ENCODE peak calls at places on chromosome 16, in five cellular contexts. G is activated B cell treated with CpG ODN at 0.5 μM for 24 hours, E is ovary, L is mesothelial cell of epicardium, B is uterus. C is an unnamed sample.

GRCh38 chr16:77063617-77064016 is 127.4 kb upstream of the MON1B start:
- DNase-seq in G (no peak), E (no peak), L (no peak), B (no peak), C (no peak)

GRCh38 chr16:20401475-20402016 is 3.0 kb downstream of the PDILT start:
- DNase-seq in G (no peak), E (no peak), L (no peak), B (no peak), C (no peak)

GRCh38 chr16:81610144-81610842 is 165.7 kb downstream of the CMIP start:
- DNase-seq in G (no peak), E (peak), L (no peak), B (peak), C (peak)

GRCh38 chr16:981695-982151 is at the start of gene SOX8:
- DNase-seq in G (no peak), E (no peak), L (no peak), B (no peak), C (no peak)

GRCh38 chr16:11306997-11307638 is 26.0 kb upstream of the PRM1 start:
- DNase-seq in G (no peak), E (no peak), L (no peak), B (no peak), C (no peak)

GRCh38 chr16:29876578-29877249 is 13.7 kb upstream of the CDIPT start:
- DNase-seq in G (peak), E (no peak), L (no peak), B (no peak), C (no peak)

GRCh38 chr16:1408171-1408837 is 6.2 kb downstream of the UNKL start:
- DNase-seq in G (peak), E (peak), L (peak), B (peak), C (peak)

GRCh38 chr16:74448990-74449389 is 27.7 kb upstream of the CLEC18B start:
- DNase-seq in G (no peak), E (peak), L (no peak), B (peak), C (peak)

GRCh38 chr16:55842369-55843104 is 9.6 kb upstream of the CES1 start:
- DNase-seq in G (no peak), E (no peak), L (no peak), B (no peak), C (peak)

GRCh38 chr16:12300946-12301500 is 324.5 kb downstream of the SNX29 start:
- DNase-seq in G (no peak), E (no peak), L (no peak), B (peak), C (no peak)

GRCh38 chr16:86364653-86365380 is 145.5 kb upstream of the FOXF1 start:
- DNase-seq in G (no peak), E (no peak), L (no peak), B (no peak), C (no peak)

GRCh38 chr16:11329891-11330290 is 15.4 kb upstream of the RMI2 start:
- DNase-seq in G (no peak), E (no peak), L (no peak), B (no peak), C (no peak)

GRCh38 chr16:58063377-58064076 is 38.0 kb downstream of the MMP15 start:
- DNase-seq in G (no peak), E (no peak), L (no peak), B (no peak), C (no peak)

GRCh38 chr16:55021595-55022475 is 91.2 kb downstream of the IRX5 start:
- DNase-seq in G (no peak), E (no peak), L (no peak), B (no peak), C (peak)

GRCh38 chr16:73277066-73277465 is 229.1 kb upstream of the ZFHX3 start:
- DNase-seq in G (no peak), E (no peak), L (no peak), B (no peak), C (no peak)

GRCh38 chr16:11871193-11871592 is 19.9 kb upstream of the RSL1D1 start:
- DNase-seq in G (no peak), E (no peak), L (no peak), B (no peak), C (no peak)

GRCh38 chr16:52521570-52521969 is 25.4 kb downstream of the TOX3 start:
- DNase-seq in G (no peak), E (no peak), L (no peak), B (no peak), C (no peak)

GRCh38 chr16:29984137-29984763 is 10.6 kb downstream of the TAOK2 start:
- DNase-seq in G (no peak), E (no peak), L (no peak), B (no peak), C (no peak)

GRCh38 chr16:21598676-21599157 is 660 bp upstream of the METTL9 start:
- DNase-seq in G (no peak), E (no peak), L (peak), B (no peak), C (no peak)

GRCh38 chr16:563072-563644 is 3.0 kb downstream of the PRR35 start:
- DNase-seq in G (no peak), E (no peak), L (no peak), B (no peak), C (no peak)

GRCh38 chr16:30821891-30822290 is 34.9 kb upstream of the ZNF629 start:
- DNase-seq in G (no peak), E (no peak), L (no peak), B (no peak), C (no peak)

GRCh38 chr16:69833791-69834282 is 71.7 kb downstream of the WWP2 start:
- DNase-seq in G (no peak), E (no peak), L (no peak), B (no peak), C (no peak)

GRCh38 chr16:48504216-48504615 is 105.8 kb downstream of the N4BP1 start:
- DNase-seq in G (no peak), E (no peak), L (no peak), B (no peak), C (no peak)

GRCh38 chr16:12061336-12062055 is 85.0 kb downstream of the SNX29 start:
- DNase-seq in G (no peak), E (no peak), L (no peak), B (no peak), C (peak)

GRCh38 chr16:76676356-76676755 is 399.2 kb downstream of the CNTNAP4 start:
- DNase-seq in G (no peak), E (no peak), L (no peak), B (no peak), C (no peak)

GRCh38 chr16:65945485-65945884 is 421.0 kb upstream of the CDH5 start:
- DNase-seq in G (no peak), E (no peak), L (no peak), B (no peak), C (no peak)

GRCh38 chr16:11135167-11135973 is 120.6 kb downstream of the SOCS1 start:
- DNase-seq in G (no peak), E (no peak), L (no peak), B (no peak), C (peak)

GRCh38 chr16:55392701-55393100 is 68.7 kb downstream of the IRX6 start:
- DNase-seq in G (no peak), E (no peak), L (no peak), B (no peak), C (no peak)

GRCh38 chr16:57735755-57736418 is at the start of gene KATNB1:
- DNase-seq in G (no peak), E (no peak), L (no peak), B (no peak), C (no peak)

GRCh38 chr16:85334718-85335583 is 222.7 kb upstream of the CIBAR2 start:
- DNase-seq in G (no peak), E (no peak), L (no peak), B (no peak), C (no peak)
- TF ChIP-seq CTCF in G (no peak), E (no peak), L (no peak), B (no peak), C (no peak)

GRCh38 chr16:53717577-53717976 is 13.6 kb downstream of the FTO start:
- DNase-seq in G (no peak), E (no peak), L (no peak), B (no peak), C (no peak)
- TF ChIP-seq CTCF in G (no peak), E (no peak), L (no peak), B (no peak), C (no peak)

DNA sequence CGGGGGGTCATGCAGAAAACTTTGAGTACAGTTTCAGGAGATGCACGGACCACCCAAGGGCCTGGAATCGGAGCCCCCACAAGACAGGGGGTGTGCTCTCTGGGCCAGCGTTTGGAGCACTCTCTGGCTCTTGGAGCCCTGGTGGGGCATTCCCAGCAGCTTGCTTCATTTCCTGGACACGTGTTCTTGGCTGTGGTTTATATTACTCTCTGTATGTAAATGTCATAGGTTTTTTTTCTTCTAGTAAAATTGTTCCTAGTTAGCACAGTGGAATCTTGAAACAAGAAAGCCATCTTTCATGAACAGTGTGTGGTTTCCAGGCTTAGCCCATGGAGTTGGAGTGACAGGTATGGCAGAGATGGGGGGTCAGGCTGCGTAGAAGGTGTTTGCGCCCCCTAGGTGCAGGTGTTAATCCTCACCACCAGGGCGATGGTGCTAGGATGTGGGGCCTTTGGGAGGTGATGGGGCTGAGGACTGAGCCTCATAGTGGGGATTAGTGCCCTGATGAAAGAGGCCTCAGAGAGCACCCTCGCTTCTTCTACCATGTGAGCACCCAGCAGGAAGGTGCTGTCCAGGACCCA is 79.8 kb downstream of the JPH3 start:
- DNase-seq in G (no peak), E (no peak), L (no peak), B (no peak), C (peak)
- TF ChIP-seq CTCF in G (no peak), E (no peak), L (no peak), B (no peak), C (peak)

DNA sequence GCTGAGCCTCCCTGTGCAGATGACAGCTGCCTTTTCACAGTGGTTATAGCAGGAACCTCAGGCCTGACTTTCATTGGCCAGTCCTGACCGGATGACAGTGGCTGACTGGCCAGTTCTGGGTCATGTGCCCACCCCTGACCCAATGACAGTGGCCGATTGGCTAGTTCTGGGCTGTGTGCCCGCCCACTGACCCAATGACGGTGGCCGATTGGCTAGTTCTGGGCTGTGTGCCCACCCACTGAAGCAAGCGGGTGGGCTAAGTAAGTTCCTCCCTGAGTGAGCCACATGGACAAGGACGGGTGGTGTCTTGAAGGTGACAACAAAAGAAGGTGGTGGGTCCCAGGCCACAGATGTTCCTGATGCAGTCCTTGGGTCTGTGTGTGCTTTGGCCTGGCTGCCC is 9.5 kb downstream of the DEF8 start:
- DNase-seq in G (no peak), E (no peak), L (no peak), B (no peak), C (no peak)
- TF ChIP-seq CTCF in G (no peak), E (no peak), L (no peak), B (no peak), C (no peak)

GRCh38 chr16:28081391-28081790 is 17.9 kb upstream of the GSG1L start:
- DNase-seq in G (no peak), E (no peak), L (no peak), B (no peak), C (no peak)

GRCh38 chr16:28084209-28084608 is 20.7 kb upstream of the GSG1L start:
- DNase-seq in G (no peak), E (no peak), L (no peak), B (no peak), C (no peak)

GRCh38 chr16:28086496-28087139 is 23.1 kb upstream of the GSG1L start:
- DNase-seq in G (no peak), E (no peak), L (no peak), B (no peak), C (no peak)

GRCh38 chr16:28085376-28086171 is 22.1 kb upstream of the GSG1L start:
- DNase-seq in G (no peak), E (no peak), L (no peak), B (no peak), C (no peak)

GRCh38 chr16:28082624-28083023 is 19.1 kb upstream of the GSG1L start:
- DNase-seq in G (no peak), E (no peak), L (no peak), B (no peak), C (no peak)
- TF ChIP-seq CTCF in G (no peak), E (no peak), L (no peak), B (no peak), C (no peak)

GRCh38 chr16:15544405-15544804 is 98.5 kb downstream of the MARF1 start:
- DNase-seq in G (no peak), E (no peak), L (no peak), B (no peak), C (no peak)
- TF ChIP-seq CTCF in G (no peak), E (no peak), L (no peak), B (no peak), C (no peak)

DNA sequence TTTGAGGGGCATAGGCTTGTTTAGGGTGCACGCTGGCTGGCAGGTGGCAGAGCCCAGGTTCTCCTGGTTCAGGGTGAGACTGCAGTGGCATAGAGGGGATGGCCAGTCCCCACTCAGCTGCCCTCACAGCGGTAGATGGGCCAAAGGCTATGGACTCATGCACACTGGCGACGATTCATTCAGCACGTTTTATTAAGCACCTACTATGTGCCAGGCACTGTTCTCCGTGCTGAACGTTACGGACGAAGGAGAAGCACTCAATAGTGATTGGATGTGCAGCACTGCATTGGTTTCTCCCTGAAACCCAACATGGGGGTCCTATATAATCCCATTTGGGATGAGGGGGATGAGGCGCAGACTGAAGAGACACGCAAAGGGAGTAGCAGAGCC is 8.6 kb downstream of the GLIS2 start:
- DNase-seq in G (no peak), E (no peak), L (peak), B (no peak), C (no peak)
- TF ChIP-seq CTCF in G (no peak), E (no peak), L (no peak), B (no peak), C (no peak)

GRCh38 chr16:8674413-8675022 is at the start of gene ABAT:
- DNase-seq in G (peak), E (peak), L (peak), B (peak), C (peak)

GRCh38 chr16:8673611-8674412 is 605 bp upstream of the ABAT start:
- DNase-seq in G (no peak), E (no peak), L (no peak), B (no peak), C (no peak)

GRCh38 chr16:8676737-8677375 is 2.4 kb downstream of the ABAT start:
- DNase-seq in G (no peak), E (no peak), L (no peak), B (no peak), C (no peak)

GRCh38 chr16:8676160-8676547 is 1.7 kb downstream of the ABAT start:
- DNase-seq in G (no peak), E (no peak), L (no peak), B (no peak), C (no peak)

DNA sequence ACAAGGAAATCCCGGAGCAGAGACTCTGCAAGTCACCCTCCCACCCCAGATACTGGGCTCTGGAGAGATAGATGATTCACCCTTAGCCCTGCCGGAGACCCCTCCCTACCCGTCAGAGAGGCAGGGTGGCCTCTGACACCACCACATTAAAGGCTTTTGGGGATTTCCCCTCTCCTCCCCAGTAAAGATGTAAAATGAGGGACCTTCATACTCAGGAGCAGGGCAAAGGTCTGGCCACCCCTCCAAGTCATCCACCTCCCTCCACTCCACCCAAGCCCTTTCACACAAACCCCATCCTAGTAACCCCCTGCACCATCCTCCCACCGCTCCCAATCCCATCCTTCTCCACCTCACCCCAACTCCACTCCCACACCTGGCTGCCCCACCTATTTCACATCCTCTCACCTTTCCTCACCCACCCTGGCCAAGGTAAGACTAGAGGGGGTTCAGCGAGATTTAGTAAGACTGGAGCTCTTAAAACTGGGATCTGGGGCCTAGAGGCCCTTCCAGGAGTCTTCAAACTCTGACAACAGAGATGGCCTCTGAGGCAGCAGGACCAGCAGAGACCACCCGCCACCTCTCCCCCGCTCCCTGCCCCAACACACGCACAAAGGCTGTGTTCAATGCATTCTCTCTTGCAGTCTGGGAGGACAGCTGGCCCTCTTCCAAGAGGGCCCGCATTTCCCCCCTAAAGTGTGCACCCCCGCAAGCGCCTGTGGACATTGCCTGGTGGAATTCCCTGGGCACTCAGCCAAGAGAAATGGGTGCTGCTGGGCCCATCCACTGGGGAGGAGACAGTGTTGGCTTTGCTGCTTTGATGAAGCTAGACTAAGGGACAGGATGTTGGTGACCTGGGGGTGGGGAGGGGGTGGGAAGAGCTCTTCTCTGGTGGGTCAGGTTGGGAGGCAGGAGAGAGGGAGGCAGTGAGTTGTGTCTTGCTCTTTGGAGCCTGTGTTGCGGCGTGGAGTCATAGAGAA is 1.1 kb downstream of the ABAT start:
- DNase-seq in G (no peak), E (no peak), L (peak), B (no peak), C (no peak)
- TF ChIP-seq CTCF in G (no peak), E (no peak), L (no peak), B (no peak), C (no peak)

DNA sequence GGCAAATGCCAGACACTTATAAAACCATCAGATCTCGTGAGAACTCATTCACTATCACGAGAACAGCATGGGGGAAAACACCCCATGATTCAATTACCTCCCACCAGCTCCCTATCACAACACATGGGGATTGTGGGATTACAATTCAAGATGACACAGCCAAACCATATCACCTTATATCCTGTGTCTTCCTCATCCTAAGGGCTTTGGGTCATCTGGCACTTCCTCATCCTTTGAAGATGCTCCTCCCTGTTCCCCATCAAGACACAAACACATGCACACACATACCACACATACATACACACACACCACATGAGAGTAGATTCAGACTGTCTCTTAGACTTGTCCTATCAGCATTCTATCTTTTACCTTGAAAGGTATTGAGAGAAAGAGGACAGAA is 2.8 kb upstream of the PMFBP1 start:
- DNase-seq in G (no peak), E (no peak), L (no peak), B (no peak), C (no peak)
- TF ChIP-seq CTCF in G (no peak), E (no peak), L (no peak), B (no peak), C (no peak)

GRCh38 chr16:51035110-51035498 is 116.0 kb downstream of the SALL1 start:
- DNase-seq in G (no peak), E (no peak), L (no peak), B (no peak), C (no peak)

GRCh38 chr16:51031598-51031997 is 119.5 kb downstream of the SALL1 start:
- DNase-seq in G (no peak), E (no peak), L (no peak), B (no peak), C (no peak)

GRCh38 chr16:51035711-51036110 is 115.4 kb downstream of the SALL1 start:
- DNase-seq in G (no peak), E (no peak), L (no peak), B (no peak), C (no peak)

GRCh38 chr16:51039638-51040331 is 111.3 kb downstream of the SALL1 start:
- DNase-seq in G (no peak), E (no peak), L (no peak), B (no peak), C (no peak)

DNA sequence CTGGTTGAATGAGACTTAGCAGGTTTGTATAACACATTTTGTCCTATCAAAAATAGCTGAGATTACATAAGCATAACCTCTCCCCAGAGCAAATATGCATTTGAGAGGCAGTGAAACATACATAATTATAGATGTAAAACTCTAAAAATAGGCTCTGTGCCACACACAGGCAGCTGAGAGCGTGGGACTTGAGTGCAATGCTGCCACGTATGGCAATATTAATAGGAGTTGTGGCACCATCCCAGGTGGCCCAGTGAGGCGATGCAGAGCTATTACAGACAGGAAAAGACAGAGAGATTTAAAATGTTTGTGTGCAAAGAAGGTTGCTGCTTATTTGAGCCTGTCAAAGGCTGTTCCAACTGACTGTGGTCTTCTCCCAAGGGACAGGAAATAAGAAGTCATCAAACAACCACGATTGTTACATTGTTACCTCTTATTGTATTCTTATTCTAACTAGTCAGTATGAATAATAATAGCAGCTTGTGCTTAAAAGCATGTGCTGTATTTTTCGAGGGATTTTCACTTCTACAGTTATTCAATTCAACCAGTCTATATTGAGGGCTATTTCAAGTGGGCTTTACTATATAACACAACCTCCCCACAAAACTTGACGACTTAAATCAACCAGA is 116.5 kb downstream of the SALL1 start:
- DNase-seq in G (no peak), E (no peak), L (no peak), B (no peak), C (no peak)
- TF ChIP-seq CTCF in G (no peak), E (no peak), L (no peak), B (no peak), C (no peak)

C was measured in HFFc6.